ENCODE peak calls at places on chromosomes 1 and 21, in six cellular contexts. K is HT1080, U is AG09319, Z is NCI-H1092 treated with DMSO at 0.1 percent for 48 hours, S is uterus, Q is cerebellar nuclear complex. M is an unnamed sample.

GRCh38 chr1:40174788-40175187 is 13.6 kb downstream of the RLF start:
- DNase-seq in K (no peak), U (no peak), Z (no peak), S (no peak), Q (no peak), M (no peak)

GRCh38 chr1:111203681-111204210 is 3.3 kb upstream of the DENND2D start:
- DNase-seq in K (no peak), U (no peak), Z (no peak), S (peak; percentile 39), Q (no peak), M (peak; percentile 84)

GRCh38 chr1:229309684-229310083 is 33.2 kb downstream of the CCSAP start:
- DNase-seq in K (no peak), U (no peak), Z (no peak), S (no peak), Q (no peak), M (no peak)

GRCh38 chr1:112674440-112674985 is at the start of gene MOV10:
- DNase-seq in K (peak; percentile 66), U (peak; percentile 31), Z (peak; percentile 75), S (peak; percentile 71), Q (no peak), M (peak; percentile 79)

GRCh38 chr1:10803971-10804820 is 7.8 kb upstream of the CASZ1 start:
- DNase-seq in K (no peak), U (no peak), Z (no peak), S (no peak), Q (no peak), M (no peak)

GRCh38 chr1:160862151-160863061 is at the start of gene CD244:
- DNase-seq in K (peak; percentile 47), U (no peak), Z (no peak), S (no peak), Q (no peak), M (peak; percentile 66)

GRCh38 chr1:153941826-153942725 is 4.4 kb downstream of the DENND4B start:
- DNase-seq in K (no peak), U (no peak), Z (no peak), S (no peak), Q (no peak), M (no peak)

GRCh38 chr21:38989745-38990423 is 184.2 kb downstream of the ETS2 start:
- DNase-seq in K (peak; percentile 68), U (peak; percentile 74), Z (peak; percentile 99), S (peak; percentile 80), Q (no peak), M (no peak)

GRCh38 chr1:183896466-183897026 is 91.6 kb downstream of the RGL1 start:
- DNase-seq in K (peak; percentile 95), U (no peak), Z (no peak), S (no peak), Q (no peak), M (no peak)

GRCh38 chr1:184302346-184302745 is 84.5 kb upstream of the C1orf21 start:
- DNase-seq in K (no peak), U (no peak), Z (no peak), S (no peak), Q (no peak), M (no peak)

GRCh38 chr1:60073605-60074278 is at the start of gene C1orf87:
- DNase-seq in K (no peak), U (no peak), Z (no peak), S (no peak), Q (no peak), M (no peak)

GRCh38 chr1:100627018-100627716 is 89.2 kb downstream of the GPR88 start:
- DNase-seq in K (peak; percentile 25), U (peak; percentile 50), Z (no peak), S (no peak), Q (no peak), M (no peak)

GRCh38 chr1:229011022-229011421 is 259.9 kb upstream of the RAB4A start:
- DNase-seq in K (no peak), U (no peak), Z (no peak), S (no peak), Q (no peak), M (no peak)

GRCh38 chr1:167057297-167057688 is 32.9 kb downstream of the GPA33 start:
- DNase-seq in K (no peak), U (no peak), Z (peak; percentile 89), S (no peak), Q (peak; percentile 67), M (peak; percentile 46)

GRCh38 chr21:27812279-27812678 is 845.4 kb upstream of the ADAMTS5 start:
- DNase-seq in K (peak; percentile 7), U (no peak), Z (no peak), S (no peak), Q (no peak), M (no peak)

GRCh38 chr1:71488555-71489252 is 407.9 kb upstream of the ZRANB2 start:
- DNase-seq in K (no peak), U (no peak), Z (no peak), S (no peak), Q (no peak), M (no peak)

GRCh38 chr1:166080965-166081870 is 85.6 kb downstream of the FAM78B start:
- DNase-seq in K (peak; percentile 57), U (no peak), Z (no peak), S (peak; percentile 30), Q (no peak), M (no peak)

GRCh38 chr1:228141082-228141870 is 1.2 kb downstream of the GUK1 start:
- DNase-seq in K (no peak), U (no peak), Z (no peak), S (peak; percentile 51), Q (no peak), M (peak; percentile 52)

GRCh38 chr1:46802901-46803574 is 4.2 kb downstream of the CYP4B1 start:
- DNase-seq in K (no peak), U (no peak), Z (no peak), S (no peak), Q (no peak), M (no peak)

GRCh38 chr21:37531402-37532042 is 164.9 kb downstream of the DYRK1A start:
- DNase-seq in K (no peak), U (no peak), Z (peak; percentile 48), S (no peak), Q (no peak), M (no peak)

GRCh38 chr1:8259498-8260290 is 58.2 kb upstream of the SLC45A1 start:
- DNase-seq in K (peak; percentile 69), U (no peak), Z (peak; percentile 53), S (peak; percentile 48), Q (no peak), M (no peak)

GRCh38 chr1:180415985-180416633 is 86.3 kb downstream of the ACBD6 start:
- DNase-seq in K (peak; percentile 33), U (no peak), Z (peak; percentile 83), S (no peak), Q (no peak), M (peak; percentile 30)

GRCh38 chr1:62318756-62319544 is at the start of gene KANK4:
- DNase-seq in K (no peak), U (no peak), Z (no peak), S (no peak), Q (no peak), M (no peak)

GRCh38 chr1:48688102-48688760 is 88.5 kb downstream of the BEND5 start:
- DNase-seq in K (peak; percentile 15), U (no peak), Z (no peak), S (no peak), Q (no peak), M (peak; percentile 49)

GRCh38 chr1:67646145-67647035 is 38.6 kb upstream of the GADD45A start:
- DNase-seq in K (no peak), U (peak; percentile 77), Z (peak; percentile 84), S (peak; percentile 62), Q (peak; percentile 79), M (no peak)

GRCh38 chr21:45477176-45478114 is 64.8 kb downstream of the SLC19A1 start:
- DNase-seq in K (no peak), U (no peak), Z (no peak), S (no peak), Q (no peak), M (no peak)

GRCh38 chr1:81034366-81034765 is 766.4 kb upstream of the ADGRL2 start:
- DNase-seq in K (no peak), U (no peak), Z (no peak), S (no peak), Q (no peak), M (no peak)

GRCh38 chr1:109113787-109114568 is at the start of gene ELAPOR1:
- DNase-seq in K (no peak), U (no peak), Z (peak; percentile 84), S (no peak), Q (peak; percentile 69), M (peak; percentile 71)

GRCh38 chr1:53561488-53562115 is 102.4 kb downstream of the DMRTB1 start:
- DNase-seq in K (no peak), U (no peak), Z (no peak), S (no peak), Q (no peak), M (no peak)

GRCh38 chr1:182430263-182431068 is 19.5 kb upstream of the RGSL1 start:
- DNase-seq in K (peak; percentile 50), U (no peak), Z (no peak), S (no peak), Q (no peak), M (peak; percentile 39)

GRCh38 chr1:67427947-67428346 is 2.3 kb downstream of the SERBP1 start:
- DNase-seq in K (no peak), U (no peak), Z (no peak), S (no peak), Q (no peak), M (no peak)

GRCh38 chr1:162937721-162938395 is 76.9 kb upstream of the CCDC190 start:
- DNase-seq in K (no peak), U (no peak), Z (no peak), S (no peak), Q (no peak), M (no peak)

GRCh38 chr1:9639190-9639589 is 12.3 kb upstream of the PIK3CD start:
- DNase-seq in K (no peak), U (no peak), Z (no peak), S (no peak), Q (no peak), M (no peak)

GRCh38 chr1:244053831-244054230 is 2.7 kb downstream of the ZBTB18 start:
- DNase-seq in K (no peak), U (no peak), Z (no peak), S (no peak), Q (peak; percentile 47), M (no peak)

GRCh38 chr1:15916417-15916816 is 59.5 kb downstream of the ZBTB17 start:
- DNase-seq in K (peak; percentile 69), U (no peak), Z (no peak), S (no peak), Q (no peak), M (no peak)

GRCh38 chr1:1929102-1929638 is 10.1 kb upstream of the TMEM52 start:
- DNase-seq in K (no peak), U (no peak), Z (no peak), S (no peak), Q (no peak), M (no peak)

M was measured in GM13977.